ENCODE peak calls at places on chromosomes 13 and 19, in seven cellular contexts. P is body of pancreas; I is brain microvascular endothelial cell; Y is CD4-positive, CD25-positive, alpha-beta regulatory T cell; J is MM.1S; E is left ventricle myocardium inferior; Z is ascending aorta. G is an unnamed sample.

GRCh38 chr19:13718733-13719132 is 45.6 kb upstream of the MRI1 start:
- DNase-seq in J (no peak), Z (no peak), I (peak), Y (no peak), E (peak), P (peak), G (no peak)

GRCh38 chr19:19399733-19400438 is 5.6 kb upstream of the GATAD2A start:
- DNase-seq in P (no peak), Z (no peak), J (no peak), Y (no peak), E (no peak), I (peak), G (no peak)

GRCh38 chr13:60114499-60115028 is 49.2 kb downstream of the DIAPH3 start:
- DNase-seq in Y (no peak), Z (no peak), E (no peak), J (no peak), I (no peak), P (no peak), G (no peak)

GRCh38 chr13:71760226-71760591 is 106.8 kb downstream of the DACH1 start:
- DNase-seq in I (no peak), Y (no peak), E (no peak), Z (no peak), P (no peak), J (no peak), G (no peak)

GRCh38 chr19:47882890-47883289 is 3.2 kb downstream of the SULT2A1 start:
- DNase-seq in E (no peak), Y (no peak), Z (no peak), P (no peak), J (no peak), I (no peak), G (no peak)

GRCh38 chr19:19670070-19670551 is 1.5 kb downstream of the ZNF101 start:
- DNase-seq in J (no peak), Y (no peak), I (no peak), P (no peak), E (no peak), Z (no peak), G (no peak)

GRCh38 chr13:24032252-24032651 is 128.3 kb upstream of the SPATA13 start:
- DNase-seq in E (no peak), Y (no peak), Z (no peak), J (no peak), P (no peak), I (peak), G (no peak)

GRCh38 chr13:23993439-23993980 is 96.2 kb upstream of the C1QTNF9B start:
- DNase-seq in I (peak), J (no peak), E (no peak), Y (no peak), Z (no peak), P (no peak), G (no peak)

GRCh38 chr13:20826810-20827560 is 53.2 kb upstream of the EEF1AKMT1 start:
- DNase-seq in E (no peak), J (no peak), Z (no peak), P (no peak), I (no peak), Y (no peak), G (no peak)

GRCh38 chr13:80359459-80360297 is 18.8 kb upstream of the SPRY2 start:
- DNase-seq in P (no peak), I (no peak), Z (no peak), J (no peak), E (no peak), Y (no peak), G (no peak)

GRCh38 chr19:34224996-34225658 is 29.2 kb upstream of the GARRE1 start:
- DNase-seq in E (no peak), P (no peak), Y (peak), I (peak), Z (no peak), J (no peak), G (no peak)

GRCh38 chr19:4051175-4052101 is 15.3 kb downstream of the ZBTB7A start:
- DNase-seq in Z (no peak), J (no peak), E (no peak), Y (no peak), P (no peak), I (peak), G (no peak)

GRCh38 chr13:79581870-79582315 is 100.9 kb downstream of the NDFIP2 start:
- DNase-seq in Z (no peak), J (no peak), P (no peak), I (peak), Y (no peak), E (peak), G (no peak)

GRCh38 chr13:41756198-41756885 is 204.6 kb downstream of the VWA8 start:
- DNase-seq in P (no peak), J (no peak), Y (no peak), Z (no peak), E (no peak), I (no peak), G (no peak)

GRCh38 chr13:101512650-101513049 is 60.2 kb downstream of the ITGBL1 start:
- DNase-seq in I (peak), P (no peak), E (no peak), Y (no peak), Z (no peak), J (no peak), G (peak)

GRCh38 chr13:59356607-59357006 is 807.1 kb downstream of the DIAPH3 start:
- DNase-seq in E (peak), Y (no peak), I (peak), J (no peak), Z (no peak), P (peak), G (no peak)

GRCh38 chr19:14434543-14435319 is 1.6 kb downstream of the PKN1 start:
- DNase-seq in J (no peak), Z (peak), E (peak), P (peak), I (peak), Y (peak), G (no peak)

GRCh38 chr19:6866646-6867255 is 20.6 kb upstream of the ADGRE1 start:
- DNase-seq in Y (no peak), E (no peak), I (no peak), Z (no peak), P (no peak), J (no peak), G (no peak)

GRCh38 chr19:58319241-58319640 is 7.6 kb upstream of the ZSCAN22 start:
- DNase-seq in P (no peak), Y (no peak), E (no peak), Z (no peak), I (no peak), J (no peak), G (no peak)

GRCh38 chr19:13150187-13150918 is at the start of the genes IER2 and STX10:
- DNase-seq in I (peak), J (peak), Y (peak), Z (peak), E (peak), P (peak), G (peak)

GRCh38 chr13:95480131-95480545 is 72.4 kb upstream of the CLDN10 start:
- DNase-seq in P (no peak), Y (no peak), J (no peak), I (no peak), E (peak), Z (no peak), G (no peak)

GRCh38 chr19:54316746-54317107 is 3.8 kb upstream of the LILRA5 start:
- DNase-seq in J (no peak), P (no peak), I (no peak), E (no peak), Y (peak), Z (no peak), G (no peak)

GRCh38 chr13:42707003-42707402 is 74.4 kb upstream of the FAM216B start:
- DNase-seq in J (no peak), Z (no peak), P (no peak), Y (no peak), E (no peak), I (no peak), G (no peak)

GRCh38 chr19:4019578-4019977 is 12.0 kb downstream of the PIAS4 start:
- DNase-seq in Y (no peak), P (no peak), E (no peak), J (no peak), I (no peak), Z (no peak), G (no peak)

GRCh38 chr19:13505164-13505695 is 1.0 kb downstream of the CACNA1A start:
- DNase-seq in P (no peak), I (no peak), Y (no peak), J (no peak), Z (no peak), E (no peak), G (no peak)

GRCh38 chr19:7497292-7497691 is 8.5 kb upstream of the PEX11G start:
- DNase-seq in I (no peak), Z (no peak), J (peak), Y (no peak), P (no peak), E (no peak), G (no peak)

GRCh38 chr13:90518398-90518797 is 829.1 kb upstream of the MIR17HG start:
- DNase-seq in Z (no peak), P (no peak), I (no peak), Y (no peak), J (peak), E (no peak), G (no peak)

GRCh38 chr13:19148561-19148960 is 33.1 kb downstream of the TUBA3C start:
- DNase-seq in E (no peak), P (no peak), I (no peak), Z (no peak), Y (no peak), J (no peak), G (no peak)

GRCh38 chr19:29618871-29619270 is 12.8 kb downstream of the POP4 start:
- DNase-seq in Y (no peak), Z (no peak), I (no peak), E (no peak), J (no peak), P (no peak), G (no peak)

GRCh38 chr13:93260591-93260990 is 34.0 kb downstream of the GPC6 start:
- DNase-seq in J (no peak), Y (no peak), Z (no peak), I (no peak), E (no peak), P (no peak), G (no peak)

GRCh38 chr13:37645181-37645580 is 46.6 kb upstream of the POSTN start:
- DNase-seq in Z (no peak), Y (no peak), P (no peak), E (no peak), I (no peak), J (no peak), G (no peak)

GRCh38 chr19:42066075-42066754 is 3.8 kb downstream of the GRIK5 start:
- DNase-seq in Z (no peak), E (no peak), J (no peak), Y (peak), P (no peak), I (peak), G (no peak)

GRCh38 chr13:23899555-23899954 is 2.3 kb upstream of the C1QTNF9B start:
- DNase-seq in E (no peak), Y (peak), J (peak), Z (no peak), I (peak), P (no peak), G (no peak)

GRCh38 chr13:73428137-73428536 is 369.3 kb downstream of the KLF5 start:
- DNase-seq in Y (no peak), J (no peak), Z (no peak), I (peak), E (no peak), P (no peak), G (no peak)

GRCh38 chr13:113862766-113863510 is 938 bp downstream of the GAS6 start:
- DNase-seq in Z (no peak), P (peak), E (peak), Y (peak), J (peak), I (no peak), G (peak)
- H3K27ac ChIP-seq in Z (peak), P (peak), E (peak), Y (no peak), J (peak), I (no peak), G (peak)

GRCh38 chr13:29539866-29540265 is 55.6 kb downstream of the SLC7A1 start:
- DNase-seq in I (no peak), Z (no peak), E (no peak), J (no peak), P (no peak), Y (no peak), G (no peak)

GRCh38 chr13:29535663-29536655 is 59.5 kb downstream of the SLC7A1 start:
- DNase-seq in Z (no peak), I (no peak), Y (no peak), P (no peak), E (no peak), J (no peak), G (no peak)

GRCh38 chr13:29538625-29538976 is 56.9 kb downstream of the SLC7A1 start:
- DNase-seq in Z (no peak), P (no peak), Y (no peak), J (no peak), E (no peak), I (no peak), G (no peak)

GRCh38 chr13:29536853-29537252 is 58.6 kb downstream of the SLC7A1 start:
- DNase-seq in I (no peak), J (no peak), Z (no peak), E (no peak), Y (no peak), P (no peak), G (no peak)

GRCh38 chr13:29537736-29538624 is 57.5 kb downstream of the SLC7A1 start:
- DNase-seq in P (no peak), Z (no peak), Y (no peak), E (no peak), J (no peak), I (no peak), G (no peak)
- H3K27ac ChIP-seq in P (no peak), Z (no peak), Y (no peak), E (no peak), J (no peak), I (no peak), G (no peak)

GRCh38 chr19:49427339-49427738 is 2.2 kb downstream of the GFY start:
- DNase-seq in P (no peak), J (no peak), I (no peak), Z (no peak), E (no peak), Y (no peak), G (no peak)

GRCh38 chr19:49428547-49429451 is 3.6 kb downstream of the GFY start:
- DNase-seq in P (no peak), E (no peak), J (no peak), Z (no peak), Y (no peak), I (no peak), G (no peak)

GRCh38 chr19:49430172-49430677 is 5.0 kb downstream of the GFY start:
- DNase-seq in Y (no peak), J (no peak), E (no peak), I (no peak), P (no peak), Z (no peak), G (no peak)

GRCh38 chr19:49425922-49426592 is 869 bp downstream of the GFY start:
- DNase-seq in I (no peak), J (no peak), Y (no peak), P (no peak), E (no peak), Z (no peak), G (no peak)

DNA sequence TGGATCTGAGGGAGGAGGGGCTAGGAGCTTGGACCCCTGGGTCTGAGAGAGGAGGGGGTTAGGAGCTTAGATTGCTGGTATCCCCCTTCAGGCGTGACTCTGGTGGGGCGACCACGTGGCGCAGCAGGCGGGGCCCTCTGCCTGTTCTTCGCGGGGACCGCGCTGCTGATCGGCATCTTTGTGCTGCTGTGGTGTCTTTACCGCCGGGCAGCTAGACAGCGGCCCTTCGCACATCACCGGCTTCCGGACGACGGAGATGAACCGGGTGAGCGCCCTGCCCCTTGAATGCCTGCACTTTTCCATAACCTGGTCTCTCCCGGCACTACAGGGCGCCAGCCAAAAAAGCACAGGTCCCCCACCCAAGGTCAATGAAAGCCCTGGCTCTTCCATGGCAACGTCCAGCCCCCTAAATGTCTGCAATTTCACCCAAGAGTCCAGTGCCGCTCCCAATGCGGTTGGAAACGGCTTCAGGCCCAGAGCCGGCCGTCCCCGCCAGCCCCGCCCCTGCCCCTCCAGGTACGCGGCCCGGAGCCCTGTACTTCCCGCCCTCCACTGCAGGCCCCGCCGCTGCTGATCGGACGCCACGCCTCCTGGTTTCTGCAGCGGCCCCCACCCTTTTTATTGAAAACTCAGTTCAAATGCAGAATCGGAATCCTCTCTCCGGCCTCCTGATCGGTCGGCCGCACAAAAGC is 2.8 kb downstream of the GFY start:
- DNase-seq in I (no peak), E (no peak), P (peak), Y (peak), J (no peak), Z (no peak), G (no peak)
- H3K27ac ChIP-seq in I (no peak), E (no peak), P (no peak), Y (no peak), J (no peak), Z (no peak), G (no peak)

GRCh38 chr19:51799998-51800848 is 5.3 kb downstream of the FPR3 start:
- DNase-seq in Y (no peak), I (peak), J (no peak), Z (no peak), P (peak), E (peak), G (no peak)
- H3K27ac ChIP-seq in Y (no peak), I (peak), J (no peak), Z (peak), P (peak), E (peak), G (peak)

GRCh38 chr19:44653977-44654784 is 10.5 kb downstream of the PVR start:
- DNase-seq in E (peak), Z (peak), J (peak), P (peak), I (peak), Y (peak), G (peak)

GRCh38 chr19:44660081-44660480 is 11.2 kb upstream of the CEACAM19 start:
- DNase-seq in Z (no peak), I (no peak), J (no peak), Y (no peak), P (no peak), E (no peak), G (no peak)

GRCh38 chr19:44661205-44661604 is 10.1 kb upstream of the CEACAM19 start:
- DNase-seq in I (no peak), P (no peak), Y (no peak), J (no peak), E (no peak), Z (no peak), G (no peak)

GRCh38 chr19:44658069-44658727 is 13.1 kb upstream of the CEACAM19 start:
- DNase-seq in Y (no peak), I (no peak), J (no peak), Z (no peak), P (no peak), E (no peak), G (no peak)

DNA sequence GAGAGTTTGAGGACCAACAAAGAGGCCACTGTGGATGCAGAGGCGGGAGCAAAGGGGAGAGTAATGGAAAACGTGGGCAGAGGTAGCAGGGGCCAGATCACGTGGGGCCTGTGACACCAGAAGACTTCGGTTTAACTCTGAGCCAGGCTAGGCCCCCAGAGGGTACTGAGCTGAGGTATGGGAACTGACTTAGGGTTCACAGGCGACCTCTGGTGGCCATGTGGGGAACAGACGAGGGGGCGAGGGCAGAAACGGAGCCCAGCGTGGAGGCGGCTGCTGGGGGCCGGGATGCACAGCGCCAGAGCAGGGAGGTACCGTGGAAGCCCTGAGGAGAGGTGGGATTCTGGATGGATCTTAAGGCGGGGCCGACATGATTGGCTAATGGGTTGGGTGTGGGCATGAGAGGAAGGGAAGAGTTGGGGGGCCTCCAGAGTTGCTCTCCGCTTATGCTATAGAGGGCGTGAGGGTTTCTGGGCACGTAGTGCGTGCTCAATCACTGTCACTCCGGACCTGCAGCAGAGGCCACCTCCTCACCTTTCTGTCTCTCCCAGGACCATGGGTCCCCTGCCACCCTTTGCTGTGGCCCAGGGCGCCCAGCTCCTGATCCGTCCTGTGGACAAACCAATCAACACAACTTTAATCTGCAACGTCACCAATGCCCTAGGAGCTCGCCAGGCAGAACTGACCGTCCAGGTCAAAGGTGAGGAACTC is 13.7 kb downstream of the PVR start:
- DNase-seq in Y (peak), E (peak), P (peak), J (peak), I (peak), Z (no peak), G (peak)
- H3K27ac ChIP-seq in Y (no peak), E (no peak), P (no peak), J (no peak), I (no peak), Z (no peak), G (no peak)

DNA sequence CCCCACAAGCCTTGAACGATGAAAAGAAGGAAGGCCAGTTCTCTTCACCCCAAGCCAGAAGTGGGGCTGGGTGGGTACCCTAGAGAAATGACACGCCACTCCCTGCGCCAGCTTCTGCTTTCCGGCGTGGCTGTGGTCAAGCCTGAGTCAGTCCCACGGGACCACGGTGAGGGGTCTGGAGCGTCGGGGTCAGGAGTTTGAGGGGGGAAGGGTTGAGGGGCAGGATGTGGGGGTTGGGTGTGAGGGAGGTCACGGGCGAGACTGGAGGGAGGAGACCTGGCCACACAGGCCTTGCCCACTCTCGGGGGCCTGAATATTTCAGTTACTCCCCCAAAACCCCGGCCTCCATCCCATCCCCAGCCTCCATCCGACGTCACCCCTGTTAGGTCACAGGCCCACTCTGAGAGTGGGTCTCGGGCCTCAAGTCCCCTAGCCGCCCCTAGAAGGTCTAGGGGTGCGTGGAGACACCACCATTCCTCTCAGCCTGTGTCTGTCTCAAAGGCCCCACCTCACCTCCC is 500 bp upstream of the IFI30 start:
- DNase-seq in I (no peak), P (no peak), Z (peak), J (no peak), E (peak), Y (no peak), G (no peak)
- H3K27ac ChIP-seq in I (no peak), P (peak), Z (peak), J (no peak), E (peak), Y (peak), G (peak)

GRCh38 chr19:45444318-45445041 is 20.8 kb upstream of the ERCC1 start:
- DNase-seq in I (peak), Z (peak), P (peak), E (peak), Y (peak), J (peak), G (peak)

GRCh38 chr19:45443462-45444317 is 20.0 kb upstream of the ERCC1 start:
- DNase-seq in J (no peak), Z (peak), E (peak), I (peak), Y (peak), P (peak), G (peak)

GRCh38 chr19:45442927-45443461 is 19.3 kb upstream of the ERCC1 start:
- DNase-seq in Z (peak), E (peak), P (no peak), I (peak), Y (peak), J (no peak), G (peak)

GRCh38 chr19:45440873-45441654 is 17.3 kb upstream of the ERCC1 start:
- DNase-seq in Z (no peak), Y (no peak), P (no peak), I (no peak), E (no peak), J (no peak), G (no peak)

GRCh38 chr19:45442408-45442926 is 18.8 kb upstream of the ERCC1 start:
- DNase-seq in E (no peak), Z (no peak), J (no peak), I (no peak), P (no peak), Y (no peak), G (no peak)
- H3K27ac ChIP-seq in E (peak), Z (peak), J (no peak), I (peak), P (peak), Y (peak), G (peak)